ENCODE peak calls at places on chromosome 22, in ten cellular contexts. One of them, this sample, is unnamed.

GRCh38 chr22:27768027-27768640 is 33.4 kb downstream of the MN1 start:
- DNase-seq in stimulated activated CD4-positive, alpha-beta T cell treated with anti-CD3 and anti-CD28 coated beads, TNF-alpha, amount 100 ng/mL, for 1 hour: no peak
- DNase-seq in activated T-cell treated with anti-CD3 and anti-CD28 coated beads for 1 hour: no peak
- DNase-seq in mucosa of descending colon: no peak
- DNase-seq in LoVo: no peak
- DNase-seq in activated T-helper 9 cell treated with anti-CD3 and anti-CD28 coated beads, Interleukin-2, amount 50 U/mL, for 16 hours: no peak
- DNase-seq in neural crest cell: no peak
- DNase-seq in mesothelial cell of epicardium: no peak
- DNase-seq in activated CD4-positive, alpha-beta T cell treated with anti-CD3 and anti-CD28 coated beads, Interleukin-2, amount 50 U/mL, for 24 hours: no peak
- DNase-seq in stimulated activated CD8-positive, alpha-beta memory T cell treated with anti-CD3 and anti-CD28 coated beads, Interleukin-4, amount 100 ng/mL, for 24 hours: no peak
- DNase-seq in this sample: no peak

GRCh38 chr22:44405661-44406060 is 92.4 kb downstream of the RTL6 start:
- DNase-seq in stimulated activated CD4-positive, alpha-beta T cell treated with anti-CD3 and anti-CD28 coated beads, TNF-alpha, amount 100 ng/mL, for 1 hour: no peak
- DNase-seq in activated T-cell treated with anti-CD3 and anti-CD28 coated beads for 1 hour: no peak
- DNase-seq in mucosa of descending colon: peak
- DNase-seq in LoVo: no peak
- DNase-seq in activated T-helper 9 cell treated with anti-CD3 and anti-CD28 coated beads, Interleukin-2, amount 50 U/mL, for 16 hours: no peak
- DNase-seq in neural crest cell: no peak
- DNase-seq in mesothelial cell of epicardium: no peak
- DNase-seq in activated CD4-positive, alpha-beta T cell treated with anti-CD3 and anti-CD28 coated beads, Interleukin-2, amount 50 U/mL, for 24 hours: no peak
- DNase-seq in stimulated activated CD8-positive, alpha-beta memory T cell treated with anti-CD3 and anti-CD28 coated beads, Interleukin-4, amount 100 ng/mL, for 24 hours: no peak
- DNase-seq in this sample: no peak

GRCh38 chr22:44023404-44024287 is 456 bp upstream of the PARVB start:
- DNase-seq in stimulated activated CD4-positive, alpha-beta T cell treated with anti-CD3 and anti-CD28 coated beads, TNF-alpha, amount 100 ng/mL, for 1 hour: peak
- DNase-seq in activated T-cell treated with anti-CD3 and anti-CD28 coated beads for 1 hour: no peak
- DNase-seq in mucosa of descending colon: peak
- DNase-seq in LoVo: peak
- DNase-seq in activated T-helper 9 cell treated with anti-CD3 and anti-CD28 coated beads, Interleukin-2, amount 50 U/mL, for 16 hours: peak
- DNase-seq in neural crest cell: peak
- DNase-seq in mesothelial cell of epicardium: no peak
- DNase-seq in activated CD4-positive, alpha-beta T cell treated with anti-CD3 and anti-CD28 coated beads, Interleukin-2, amount 50 U/mL, for 24 hours: peak
- DNase-seq in stimulated activated CD8-positive, alpha-beta memory T cell treated with anti-CD3 and anti-CD28 coated beads, Interleukin-4, amount 100 ng/mL, for 24 hours: peak
- DNase-seq in this sample: peak

GRCh38 chr22:28053871-28054621 is 135.0 kb upstream of the PITPNB start:
- DNase-seq in stimulated activated CD4-positive, alpha-beta T cell treated with anti-CD3 and anti-CD28 coated beads, TNF-alpha, amount 100 ng/mL, for 1 hour: no peak
- DNase-seq in activated T-cell treated with anti-CD3 and anti-CD28 coated beads for 1 hour: no peak
- DNase-seq in mucosa of descending colon: no peak
- DNase-seq in LoVo: no peak
- DNase-seq in activated T-helper 9 cell treated with anti-CD3 and anti-CD28 coated beads, Interleukin-2, amount 50 U/mL, for 16 hours: no peak
- DNase-seq in neural crest cell: no peak
- DNase-seq in mesothelial cell of epicardium: no peak
- DNase-seq in activated CD4-positive, alpha-beta T cell treated with anti-CD3 and anti-CD28 coated beads, Interleukin-2, amount 50 U/mL, for 24 hours: no peak
- DNase-seq in stimulated activated CD8-positive, alpha-beta memory T cell treated with anti-CD3 and anti-CD28 coated beads, Interleukin-4, amount 100 ng/mL, for 24 hours: no peak
- DNase-seq in this sample: no peak

GRCh38 chr22:17627961-17628303 is 617 bp downstream of the ATP6V1E1 start:
- DNase-seq in stimulated activated CD4-positive, alpha-beta T cell treated with anti-CD3 and anti-CD28 coated beads, TNF-alpha, amount 100 ng/mL, for 1 hour: no peak
- DNase-seq in activated T-cell treated with anti-CD3 and anti-CD28 coated beads for 1 hour: no peak
- DNase-seq in mucosa of descending colon: no peak
- DNase-seq in LoVo: no peak
- DNase-seq in activated T-helper 9 cell treated with anti-CD3 and anti-CD28 coated beads, Interleukin-2, amount 50 U/mL, for 16 hours: no peak
- DNase-seq in neural crest cell: no peak
- DNase-seq in mesothelial cell of epicardium: no peak
- DNase-seq in activated CD4-positive, alpha-beta T cell treated with anti-CD3 and anti-CD28 coated beads, Interleukin-2, amount 50 U/mL, for 24 hours: no peak
- DNase-seq in stimulated activated CD8-positive, alpha-beta memory T cell treated with anti-CD3 and anti-CD28 coated beads, Interleukin-4, amount 100 ng/mL, for 24 hours: no peak
- DNase-seq in this sample: no peak

GRCh38 chr22:35491908-35492380 is 48.7 kb upstream of the RASD2 start:
- DNase-seq in stimulated activated CD4-positive, alpha-beta T cell treated with anti-CD3 and anti-CD28 coated beads, TNF-alpha, amount 100 ng/mL, for 1 hour: no peak
- DNase-seq in activated T-cell treated with anti-CD3 and anti-CD28 coated beads for 1 hour: no peak
- DNase-seq in mucosa of descending colon: no peak
- DNase-seq in LoVo: no peak
- DNase-seq in activated T-helper 9 cell treated with anti-CD3 and anti-CD28 coated beads, Interleukin-2, amount 50 U/mL, for 16 hours: no peak
- DNase-seq in neural crest cell: no peak
- DNase-seq in mesothelial cell of epicardium: no peak
- DNase-seq in activated CD4-positive, alpha-beta T cell treated with anti-CD3 and anti-CD28 coated beads, Interleukin-2, amount 50 U/mL, for 24 hours: no peak
- DNase-seq in stimulated activated CD8-positive, alpha-beta memory T cell treated with anti-CD3 and anti-CD28 coated beads, Interleukin-4, amount 100 ng/mL, for 24 hours: no peak
- DNase-seq in this sample: no peak

GRCh38 chr22:42649261-42650056 is at the start of gene CYB5R3:
- DNase-seq in stimulated activated CD4-positive, alpha-beta T cell treated with anti-CD3 and anti-CD28 coated beads, TNF-alpha, amount 100 ng/mL, for 1 hour: peak
- DNase-seq in activated T-cell treated with anti-CD3 and anti-CD28 coated beads for 1 hour: peak
- DNase-seq in mucosa of descending colon: peak
- DNase-seq in LoVo: peak
- DNase-seq in activated T-helper 9 cell treated with anti-CD3 and anti-CD28 coated beads, Interleukin-2, amount 50 U/mL, for 16 hours: peak
- DNase-seq in neural crest cell: peak
- DNase-seq in mesothelial cell of epicardium: peak
- DNase-seq in activated CD4-positive, alpha-beta T cell treated with anti-CD3 and anti-CD28 coated beads, Interleukin-2, amount 50 U/mL, for 24 hours: peak
- DNase-seq in stimulated activated CD8-positive, alpha-beta memory T cell treated with anti-CD3 and anti-CD28 coated beads, Interleukin-4, amount 100 ng/mL, for 24 hours: peak
- DNase-seq in this sample: peak

GRCh38 chr22:50481440-50482106 is at the start of gene ADM2:
- DNase-seq in stimulated activated CD4-positive, alpha-beta T cell treated with anti-CD3 and anti-CD28 coated beads, TNF-alpha, amount 100 ng/mL, for 1 hour: peak
- DNase-seq in activated T-cell treated with anti-CD3 and anti-CD28 coated beads for 1 hour: peak
- DNase-seq in mucosa of descending colon: peak
- DNase-seq in LoVo: no peak
- DNase-seq in activated T-helper 9 cell treated with anti-CD3 and anti-CD28 coated beads, Interleukin-2, amount 50 U/mL, for 16 hours: peak
- DNase-seq in neural crest cell: peak
- DNase-seq in mesothelial cell of epicardium: no peak
- DNase-seq in activated CD4-positive, alpha-beta T cell treated with anti-CD3 and anti-CD28 coated beads, Interleukin-2, amount 50 U/mL, for 24 hours: peak
- DNase-seq in stimulated activated CD8-positive, alpha-beta memory T cell treated with anti-CD3 and anti-CD28 coated beads, Interleukin-4, amount 100 ng/mL, for 24 hours: peak
- DNase-seq in this sample: peak

GRCh38 chr22:23575601-23576000 is 4.5 kb downstream of the IGLL1 start:
- DNase-seq in stimulated activated CD4-positive, alpha-beta T cell treated with anti-CD3 and anti-CD28 coated beads, TNF-alpha, amount 100 ng/mL, for 1 hour: no peak
- DNase-seq in activated T-cell treated with anti-CD3 and anti-CD28 coated beads for 1 hour: no peak
- DNase-seq in mucosa of descending colon: no peak
- DNase-seq in LoVo: no peak
- DNase-seq in activated T-helper 9 cell treated with anti-CD3 and anti-CD28 coated beads, Interleukin-2, amount 50 U/mL, for 16 hours: no peak
- DNase-seq in neural crest cell: no peak
- DNase-seq in mesothelial cell of epicardium: no peak
- DNase-seq in activated CD4-positive, alpha-beta T cell treated with anti-CD3 and anti-CD28 coated beads, Interleukin-2, amount 50 U/mL, for 24 hours: no peak
- DNase-seq in stimulated activated CD8-positive, alpha-beta memory T cell treated with anti-CD3 and anti-CD28 coated beads, Interleukin-4, amount 100 ng/mL, for 24 hours: no peak
- DNase-seq in this sample: no peak

GRCh38 chr22:21963790-21964211 is 11.2 kb upstream of the PPM1F start:
- DNase-seq in stimulated activated CD4-positive, alpha-beta T cell treated with anti-CD3 and anti-CD28 coated beads, TNF-alpha, amount 100 ng/mL, for 1 hour: no peak
- DNase-seq in activated T-cell treated with anti-CD3 and anti-CD28 coated beads for 1 hour: no peak
- DNase-seq in mucosa of descending colon: no peak
- DNase-seq in LoVo: no peak
- DNase-seq in activated T-helper 9 cell treated with anti-CD3 and anti-CD28 coated beads, Interleukin-2, amount 50 U/mL, for 16 hours: no peak
- DNase-seq in neural crest cell: no peak
- DNase-seq in mesothelial cell of epicardium: no peak
- DNase-seq in activated CD4-positive, alpha-beta T cell treated with anti-CD3 and anti-CD28 coated beads, Interleukin-2, amount 50 U/mL, for 24 hours: no peak
- DNase-seq in stimulated activated CD8-positive, alpha-beta memory T cell treated with anti-CD3 and anti-CD28 coated beads, Interleukin-4, amount 100 ng/mL, for 24 hours: no peak
- DNase-seq in this sample: no peak

GRCh38 chr22:25420925-25421904 is 143.3 kb upstream of the GRK3 start:
- DNase-seq in stimulated activated CD4-positive, alpha-beta T cell treated with anti-CD3 and anti-CD28 coated beads, TNF-alpha, amount 100 ng/mL, for 1 hour: no peak
- DNase-seq in activated T-cell treated with anti-CD3 and anti-CD28 coated beads for 1 hour: no peak
- DNase-seq in mucosa of descending colon: peak
- DNase-seq in LoVo: no peak
- DNase-seq in activated T-helper 9 cell treated with anti-CD3 and anti-CD28 coated beads, Interleukin-2, amount 50 U/mL, for 16 hours: no peak
- DNase-seq in neural crest cell: no peak
- DNase-seq in mesothelial cell of epicardium: no peak
- DNase-seq in activated CD4-positive, alpha-beta T cell treated with anti-CD3 and anti-CD28 coated beads, Interleukin-2, amount 50 U/mL, for 24 hours: no peak
- DNase-seq in stimulated activated CD8-positive, alpha-beta memory T cell treated with anti-CD3 and anti-CD28 coated beads, Interleukin-4, amount 100 ng/mL, for 24 hours: no peak
- DNase-seq in this sample: no peak

GRCh38 chr22:50030315-50031188 is 18.0 kb upstream of the IL17REL start:
- DNase-seq in stimulated activated CD4-positive, alpha-beta T cell treated with anti-CD3 and anti-CD28 coated beads, TNF-alpha, amount 100 ng/mL, for 1 hour: peak
- DNase-seq in activated T-cell treated with anti-CD3 and anti-CD28 coated beads for 1 hour: peak
- DNase-seq in mucosa of descending colon: peak
- DNase-seq in LoVo: peak
- DNase-seq in activated T-helper 9 cell treated with anti-CD3 and anti-CD28 coated beads, Interleukin-2, amount 50 U/mL, for 16 hours: peak
- DNase-seq in neural crest cell: peak
- DNase-seq in mesothelial cell of epicardium: peak
- DNase-seq in activated CD4-positive, alpha-beta T cell treated with anti-CD3 and anti-CD28 coated beads, Interleukin-2, amount 50 U/mL, for 24 hours: peak
- DNase-seq in stimulated activated CD8-positive, alpha-beta memory T cell treated with anti-CD3 and anti-CD28 coated beads, Interleukin-4, amount 100 ng/mL, for 24 hours: peak
- DNase-seq in this sample: peak

GRCh38 chr22:27973851-27974250 is 54.8 kb upstream of the PITPNB start:
- DNase-seq in stimulated activated CD4-positive, alpha-beta T cell treated with anti-CD3 and anti-CD28 coated beads, TNF-alpha, amount 100 ng/mL, for 1 hour: no peak
- DNase-seq in activated T-cell treated with anti-CD3 and anti-CD28 coated beads for 1 hour: no peak
- DNase-seq in mucosa of descending colon: no peak
- DNase-seq in LoVo: no peak
- DNase-seq in activated T-helper 9 cell treated with anti-CD3 and anti-CD28 coated beads, Interleukin-2, amount 50 U/mL, for 16 hours: no peak
- DNase-seq in neural crest cell: no peak
- DNase-seq in mesothelial cell of epicardium: no peak
- DNase-seq in activated CD4-positive, alpha-beta T cell treated with anti-CD3 and anti-CD28 coated beads, Interleukin-2, amount 50 U/mL, for 24 hours: no peak
- DNase-seq in stimulated activated CD8-positive, alpha-beta memory T cell treated with anti-CD3 and anti-CD28 coated beads, Interleukin-4, amount 100 ng/mL, for 24 hours: no peak
- DNase-seq in this sample: no peak

GRCh38 chr22:36331912-36332622 is 55.7 kb downstream of the MYH9 start:
- DNase-seq in stimulated activated CD4-positive, alpha-beta T cell treated with anti-CD3 and anti-CD28 coated beads, TNF-alpha, amount 100 ng/mL, for 1 hour: no peak
- DNase-seq in activated T-cell treated with anti-CD3 and anti-CD28 coated beads for 1 hour: no peak
- DNase-seq in mucosa of descending colon: peak
- DNase-seq in LoVo: no peak
- DNase-seq in activated T-helper 9 cell treated with anti-CD3 and anti-CD28 coated beads, Interleukin-2, amount 50 U/mL, for 16 hours: no peak
- DNase-seq in neural crest cell: no peak
- DNase-seq in mesothelial cell of epicardium: no peak
- DNase-seq in activated CD4-positive, alpha-beta T cell treated with anti-CD3 and anti-CD28 coated beads, Interleukin-2, amount 50 U/mL, for 24 hours: peak
- DNase-seq in stimulated activated CD8-positive, alpha-beta memory T cell treated with anti-CD3 and anti-CD28 coated beads, Interleukin-4, amount 100 ng/mL, for 24 hours: no peak
- DNase-seq in this sample: no peak

GRCh38 chr22:46057762-46058420 is 80.9 kb upstream of the WNT7B start:
- DNase-seq in stimulated activated CD4-positive, alpha-beta T cell treated with anti-CD3 and anti-CD28 coated beads, TNF-alpha, amount 100 ng/mL, for 1 hour: no peak
- DNase-seq in activated T-cell treated with anti-CD3 and anti-CD28 coated beads for 1 hour: no peak
- DNase-seq in mucosa of descending colon: peak
- DNase-seq in LoVo: peak
- DNase-seq in activated T-helper 9 cell treated with anti-CD3 and anti-CD28 coated beads, Interleukin-2, amount 50 U/mL, for 16 hours: no peak
- DNase-seq in neural crest cell: no peak
- DNase-seq in mesothelial cell of epicardium: no peak
- DNase-seq in activated CD4-positive, alpha-beta T cell treated with anti-CD3 and anti-CD28 coated beads, Interleukin-2, amount 50 U/mL, for 24 hours: peak
- DNase-seq in stimulated activated CD8-positive, alpha-beta memory T cell treated with anti-CD3 and anti-CD28 coated beads, Interleukin-4, amount 100 ng/mL, for 24 hours: no peak
- DNase-seq in this sample: no peak

GRCh38 chr22:41256898-41257260 is 16.1 kb upstream of the CHADL start:
- DNase-seq in stimulated activated CD4-positive, alpha-beta T cell treated with anti-CD3 and anti-CD28 coated beads, TNF-alpha, amount 100 ng/mL, for 1 hour: no peak
- DNase-seq in activated T-cell treated with anti-CD3 and anti-CD28 coated beads for 1 hour: no peak
- DNase-seq in mucosa of descending colon: no peak
- DNase-seq in LoVo: no peak
- DNase-seq in activated T-helper 9 cell treated with anti-CD3 and anti-CD28 coated beads, Interleukin-2, amount 50 U/mL, for 16 hours: no peak
- DNase-seq in neural crest cell: no peak
- DNase-seq in mesothelial cell of epicardium: no peak
- DNase-seq in activated CD4-positive, alpha-beta T cell treated with anti-CD3 and anti-CD28 coated beads, Interleukin-2, amount 50 U/mL, for 24 hours: no peak
- DNase-seq in stimulated activated CD8-positive, alpha-beta memory T cell treated with anti-CD3 and anti-CD28 coated beads, Interleukin-4, amount 100 ng/mL, for 24 hours: no peak
- DNase-seq in this sample: no peak

GRCh38 chr22:39090426-39091064 is 6.5 kb upstream of the APOBEC3H start:
- DNase-seq in stimulated activated CD4-positive, alpha-beta T cell treated with anti-CD3 and anti-CD28 coated beads, TNF-alpha, amount 100 ng/mL, for 1 hour: peak
- DNase-seq in activated T-cell treated with anti-CD3 and anti-CD28 coated beads for 1 hour: peak
- DNase-seq in mucosa of descending colon: peak
- DNase-seq in LoVo: peak
- DNase-seq in activated T-helper 9 cell treated with anti-CD3 and anti-CD28 coated beads, Interleukin-2, amount 50 U/mL, for 16 hours: peak
- DNase-seq in neural crest cell: no peak
- DNase-seq in mesothelial cell of epicardium: no peak
- DNase-seq in activated CD4-positive, alpha-beta T cell treated with anti-CD3 and anti-CD28 coated beads, Interleukin-2, amount 50 U/mL, for 24 hours: peak
- DNase-seq in stimulated activated CD8-positive, alpha-beta memory T cell treated with anti-CD3 and anti-CD28 coated beads, Interleukin-4, amount 100 ng/mL, for 24 hours: peak
- DNase-seq in this sample: no peak

GRCh38 chr22:30717331-30717921 is 22.8 kb downstream of the OSBP2 start:
- DNase-seq in stimulated activated CD4-positive, alpha-beta T cell treated with anti-CD3 and anti-CD28 coated beads, TNF-alpha, amount 100 ng/mL, for 1 hour: no peak
- DNase-seq in activated T-cell treated with anti-CD3 and anti-CD28 coated beads for 1 hour: no peak
- DNase-seq in mucosa of descending colon: no peak
- DNase-seq in LoVo: peak
- DNase-seq in activated T-helper 9 cell treated with anti-CD3 and anti-CD28 coated beads, Interleukin-2, amount 50 U/mL, for 16 hours: no peak
- DNase-seq in neural crest cell: no peak
- DNase-seq in mesothelial cell of epicardium: no peak
- DNase-seq in activated CD4-positive, alpha-beta T cell treated with anti-CD3 and anti-CD28 coated beads, Interleukin-2, amount 50 U/mL, for 24 hours: no peak
- DNase-seq in stimulated activated CD8-positive, alpha-beta memory T cell treated with anti-CD3 and anti-CD28 coated beads, Interleukin-4, amount 100 ng/mL, for 24 hours: no peak
- DNase-seq in this sample: no peak

GRCh38 chr22:31947296-31947695 is 3.0 kb downstream of the YWHAH start:
- DNase-seq in stimulated activated CD4-positive, alpha-beta T cell treated with anti-CD3 and anti-CD28 coated beads, TNF-alpha, amount 100 ng/mL, for 1 hour: no peak
- DNase-seq in activated T-cell treated with anti-CD3 and anti-CD28 coated beads for 1 hour: peak
- DNase-seq in mucosa of descending colon: no peak
- DNase-seq in LoVo: no peak
- DNase-seq in activated T-helper 9 cell treated with anti-CD3 and anti-CD28 coated beads, Interleukin-2, amount 50 U/mL, for 16 hours: no peak
- DNase-seq in neural crest cell: no peak
- DNase-seq in mesothelial cell of epicardium: no peak
- DNase-seq in activated CD4-positive, alpha-beta T cell treated with anti-CD3 and anti-CD28 coated beads, Interleukin-2, amount 50 U/mL, for 24 hours: no peak
- DNase-seq in stimulated activated CD8-positive, alpha-beta memory T cell treated with anti-CD3 and anti-CD28 coated beads, Interleukin-4, amount 100 ng/mL, for 24 hours: no peak
- DNase-seq in this sample: no peak

GRCh38 chr22:21665047-21665851 is 563 bp upstream of the PPIL2 start:
- DNase-seq in stimulated activated CD4-positive, alpha-beta T cell treated with anti-CD3 and anti-CD28 coated beads, TNF-alpha, amount 100 ng/mL, for 1 hour: no peak
- DNase-seq in activated T-cell treated with anti-CD3 and anti-CD28 coated beads for 1 hour: no peak
- DNase-seq in mucosa of descending colon: no peak
- DNase-seq in LoVo: no peak
- DNase-seq in activated T-helper 9 cell treated with anti-CD3 and anti-CD28 coated beads, Interleukin-2, amount 50 U/mL, for 16 hours: no peak
- DNase-seq in neural crest cell: no peak
- DNase-seq in mesothelial cell of epicardium: no peak
- DNase-seq in activated CD4-positive, alpha-beta T cell treated with anti-CD3 and anti-CD28 coated beads, Interleukin-2, amount 50 U/mL, for 24 hours: no peak
- DNase-seq in stimulated activated CD8-positive, alpha-beta memory T cell treated with anti-CD3 and anti-CD28 coated beads, Interleukin-4, amount 100 ng/mL, for 24 hours: no peak
- DNase-seq in this sample: no peak

GRCh38 chr22:37905534-37906363 is at the start of gene MICALL1:
- DNase-seq in stimulated activated CD4-positive, alpha-beta T cell treated with anti-CD3 and anti-CD28 coated beads, TNF-alpha, amount 100 ng/mL, for 1 hour: peak
- DNase-seq in activated T-cell treated with anti-CD3 and anti-CD28 coated beads for 1 hour: peak
- DNase-seq in mucosa of descending colon: peak
- DNase-seq in LoVo: peak
- DNase-seq in activated T-helper 9 cell treated with anti-CD3 and anti-CD28 coated beads, Interleukin-2, amount 50 U/mL, for 16 hours: peak
- DNase-seq in neural crest cell: peak
- DNase-seq in mesothelial cell of epicardium: peak
- DNase-seq in activated CD4-positive, alpha-beta T cell treated with anti-CD3 and anti-CD28 coated beads, Interleukin-2, amount 50 U/mL, for 24 hours: no peak
- DNase-seq in stimulated activated CD8-positive, alpha-beta memory T cell treated with anti-CD3 and anti-CD28 coated beads, Interleukin-4, amount 100 ng/mL, for 24 hours: peak
- DNase-seq in this sample: peak

GRCh38 chr22:42972592-42973535 is 42.1 kb downstream of the PACSIN2 start:
- DNase-seq in stimulated activated CD4-positive, alpha-beta T cell treated with anti-CD3 and anti-CD28 coated beads, TNF-alpha, amount 100 ng/mL, for 1 hour: no peak
- DNase-seq in activated T-cell treated with anti-CD3 and anti-CD28 coated beads for 1 hour: no peak
- DNase-seq in mucosa of descending colon: no peak
- DNase-seq in LoVo: no peak
- DNase-seq in activated T-helper 9 cell treated with anti-CD3 and anti-CD28 coated beads, Interleukin-2, amount 50 U/mL, for 16 hours: no peak
- DNase-seq in neural crest cell: no peak
- DNase-seq in mesothelial cell of epicardium: no peak
- DNase-seq in activated CD4-positive, alpha-beta T cell treated with anti-CD3 and anti-CD28 coated beads, Interleukin-2, amount 50 U/mL, for 24 hours: no peak
- DNase-seq in stimulated activated CD8-positive, alpha-beta memory T cell treated with anti-CD3 and anti-CD28 coated beads, Interleukin-4, amount 100 ng/mL, for 24 hours: no peak
- DNase-seq in this sample: no peak